ENCODE peak calls at places on chromosome 7, in seven cellular contexts. T is NCI-H1694 treated with DMSO at 0.1 percent for 48 hours; X is left ventricle myocardium inferior; R is small intestine; I is left cardiac atrium; F is stimulated activated CD4-positive, alpha-beta T cell treated with anti-CD3 and anti-CD28 coated beads, Interleukin-2, amount 100 ng/mL, for 48 hours; A is HTR-8/SVneo. S is an unnamed sample.

GRCh38 chr7:36605261-36605660 is 119.0 kb downstream of the AOAH start:
- DNase-seq in T (no peak), X (no peak), R (no peak), I (no peak), F (no peak), A (no peak), S (no peak)

GRCh38 chr7:122161628-122162027 is 17.6 kb upstream of the AASS start:
- DNase-seq in T (no peak), X (no peak), R (no peak), I (no peak), F (no peak), A (no peak), S (no peak)

GRCh38 chr7:114217026-114217425 is 197.6 kb upstream of the FOXP2 start:
- DNase-seq in T (peak), X (no peak), R (no peak), I (no peak), F (no peak), A (no peak), S (no peak)

GRCh38 chr7:16867328-16867727 is 14.5 kb downstream of the AGR3 start:
- DNase-seq in T (no peak), X (no peak), R (no peak), I (no peak), F (no peak), A (no peak), S (no peak)

GRCh38 chr7:135251502-135252327 is 18.1 kb downstream of the STRA8 start:
- DNase-seq in T (no peak), X (no peak), R (no peak), I (no peak), F (peak), A (no peak), S (no peak)

GRCh38 chr7:130865408-130866236 is 131.6 kb upstream of the KLF14 start:
- DNase-seq in T (no peak), X (no peak), R (no peak), I (no peak), F (no peak), A (no peak), S (no peak)

GRCh38 chr7:136693166-136694119 is 175.0 kb upstream of the CHRM2 start:
- DNase-seq in T (no peak), X (no peak), R (no peak), I (no peak), F (no peak), A (no peak), S (no peak)

GRCh38 chr7:56110611-56111010 is 4.3 kb upstream of the CHCHD2 start:
- DNase-seq in T (no peak), X (no peak), R (no peak), I (no peak), F (no peak), A (no peak), S (no peak)

GRCh38 chr7:38222481-38223096 is 44.5 kb downstream of the STARD3NL start:
- DNase-seq in T (peak), X (no peak), R (peak), I (no peak), F (no peak), A (peak), S (no peak)

GRCh38 chr7:34759477-34760125 is 101.6 kb downstream of the NPSR1 start:
- DNase-seq in T (peak), X (no peak), R (peak), I (no peak), F (no peak), A (peak), S (no peak)

S was measured in ovary.